ENCODE peak calls at places on chromosome X, in five cellular contexts. One of them, this sample, is unnamed.

GRCh38 chrX:150364347-150365050 is 1.4 kb downstream of the MAMLD1 start:
- DNase-seq in IMR-90: peak; percentile 6
- DNase-seq in mesenchymal stem cell: peak; percentile 38
- DNase-seq in H9: peak; percentile 31
- DNase-seq in neuronal stem cell: no peak
- DNase-seq in this sample: peak; percentile 14

GRCh38 chrX:19670854-19671620 is 155.7 kb upstream of the MAP3K15 start:
- DNase-seq in H9: peak; percentile 27
- DNase-seq in neuronal stem cell: peak; percentile 11
- DNase-seq in mesenchymal stem cell: peak; percentile 87
- DNase-seq in IMR-90: peak; percentile 79
- DNase-seq in this sample: peak; percentile 82

GRCh38 chrX:137565318-137565904 is 516 bp upstream of the ZIC3 start:
- DNase-seq in mesenchymal stem cell: no peak
- DNase-seq in neuronal stem cell: no peak
- DNase-seq in H9: no peak
- DNase-seq in IMR-90: no peak
- DNase-seq in this sample: no peak

GRCh38 chrX:155778844-155779553 is 102.1 kb upstream of the VAMP7 start:
- DNase-seq in H9: no peak
- DNase-seq in neuronal stem cell: no peak
- DNase-seq in IMR-90: no peak
- DNase-seq in mesenchymal stem cell: no peak
- DNase-seq in this sample: no peak

GRCh38 chrX:75151828-75152592 is 4.1 kb downstream of the ABCB7 start:
- DNase-seq in IMR-90: no peak
- DNase-seq in mesenchymal stem cell: no peak
- DNase-seq in H9: no peak
- DNase-seq in neuronal stem cell: no peak
- DNase-seq in this sample: no peak

GRCh38 chrX:154812341-154813101 is 7.2 kb upstream of the MPP1 start:
- DNase-seq in IMR-90: no peak
- DNase-seq in H9: no peak
- DNase-seq in mesenchymal stem cell: no peak
- DNase-seq in neuronal stem cell: no peak
- DNase-seq in this sample: no peak

GRCh38 chrX:111467896-111468295 is 43.5 kb upstream of the SERTM2 start:
- DNase-seq in H9: no peak
- DNase-seq in mesenchymal stem cell: no peak
- DNase-seq in neuronal stem cell: no peak
- DNase-seq in IMR-90: no peak
- DNase-seq in this sample: no peak

GRCh38 chrX:14873676-14874049 is 442 bp downstream of the MOSPD2 start:
- DNase-seq in IMR-90: no peak
- DNase-seq in mesenchymal stem cell: no peak
- DNase-seq in H9: no peak
- DNase-seq in neuronal stem cell: no peak
- DNase-seq in this sample: no peak

GRCh38 chrX:135009057-135009605 is 13.2 kb downstream of the RTL8B start:
- DNase-seq in H9: no peak
- DNase-seq in IMR-90: no peak
- DNase-seq in neuronal stem cell: no peak
- DNase-seq in mesenchymal stem cell: no peak
- DNase-seq in this sample: no peak

GRCh38 chrX:79161655-79162054 is 17.2 kb downstream of the GPR174 start:
- DNase-seq in mesenchymal stem cell: no peak
- DNase-seq in H9: no peak
- DNase-seq in neuronal stem cell: no peak
- DNase-seq in IMR-90: no peak
- DNase-seq in this sample: no peak

GRCh38 chrX:129318375-129318774 is 204.9 kb downstream of the SMARCA1 start:
- DNase-seq in mesenchymal stem cell: peak; percentile 27
- DNase-seq in IMR-90: peak; percentile 35
- DNase-seq in H9: no peak
- DNase-seq in neuronal stem cell: no peak
- DNase-seq in this sample: peak; percentile 15

GRCh38 chrX:108699368-108699767 is 37.0 kb downstream of the IRS4 start:
- DNase-seq in neuronal stem cell: peak; percentile 0
- DNase-seq in H9: no peak
- DNase-seq in mesenchymal stem cell: peak; percentile 30
- DNase-seq in IMR-90: peak; percentile 14
- DNase-seq in this sample: peak; percentile 54

GRCh38 chrX:101564651-101565050 is 14.3 kb downstream of the ARMCX1 start:
- DNase-seq in neuronal stem cell: no peak
- DNase-seq in mesenchymal stem cell: no peak
- DNase-seq in H9: no peak
- DNase-seq in IMR-90: no peak
- DNase-seq in this sample: no peak

GRCh38 chrX:140480765-140481164 is 24.1 kb downstream of the SOX3 start:
- DNase-seq in neuronal stem cell: no peak
- DNase-seq in H9: no peak
- DNase-seq in mesenchymal stem cell: no peak
- DNase-seq in IMR-90: no peak
- DNase-seq in this sample: peak; percentile 15

GRCh38 chrX:144006811-144007210 is 122.9 kb downstream of the UBE2NL start:
- DNase-seq in H9: no peak
- DNase-seq in IMR-90: no peak
- DNase-seq in neuronal stem cell: no peak
- DNase-seq in mesenchymal stem cell: peak; percentile 78
- DNase-seq in this sample: no peak

GRCh38 chrX:95059909-95060308 is 1385.9 kb downstream of the FAM133A start:
- DNase-seq in mesenchymal stem cell: no peak
- DNase-seq in neuronal stem cell: no peak
- DNase-seq in IMR-90: no peak
- DNase-seq in H9: no peak
- DNase-seq in this sample: no peak

GRCh38 chrX:155334486-155335316 is at the start of gene CLIC2:
- DNase-seq in H9: no peak
- DNase-seq in neuronal stem cell: no peak
- DNase-seq in mesenchymal stem cell: peak; percentile 67
- DNase-seq in IMR-90: peak; percentile 79
- DNase-seq in this sample: no peak

GRCh38 chrX:132023117-132023895 is at the start of gene STK26:
- DNase-seq in IMR-90: no peak
- DNase-seq in mesenchymal stem cell: peak; percentile 78
- DNase-seq in neuronal stem cell: peak; percentile 65
- DNase-seq in H9: peak; percentile 82
- DNase-seq in this sample: peak; percentile 91
- H3K9ac ChIP-seq in IMR-90: no peak within 1 kb of the TSS
- H3K9ac ChIP-seq in mesenchymal stem cell: peak within 1 kb of the TSS; percentile 80
- H3K9ac ChIP-seq in neuronal stem cell: peak within 1 kb of the TSS; percentile 91
- H3K9ac ChIP-seq in H9: peak within 1 kb of the TSS; percentile 91
- H3K9ac ChIP-seq in this sample: peak within 1 kb of the TSS; percentile 84

GRCh38 chrX:42274151-42274550 is 350.8 kb upstream of the CASK start:
- DNase-seq in IMR-90: no peak
- DNase-seq in H9: no peak
- DNase-seq in mesenchymal stem cell: no peak
- DNase-seq in neuronal stem cell: no peak
- DNase-seq in this sample: no peak
- H2BK15ac ChIP-seq in IMR-90: no peak overlapping the region
- H2BK15ac ChIP-seq in H9: no peak overlapping the region
- H2BK15ac ChIP-seq in mesenchymal stem cell: no peak overlapping the region
- H2BK15ac ChIP-seq in neuronal stem cell: no peak overlapping the region
- H2BK15ac ChIP-seq in this sample: no peak overlapping the region

GRCh38 chrX:2645563-2645962 is 45.5 kb upstream of the CD99 start:
- DNase-seq in mesenchymal stem cell: no peak
- DNase-seq in neuronal stem cell: no peak
- DNase-seq in H9: no peak
- DNase-seq in IMR-90: no peak
- DNase-seq in this sample: no peak
- H3K9ac ChIP-seq in mesenchymal stem cell: no peak overlapping the region
- H3K9ac ChIP-seq in neuronal stem cell: no peak overlapping the region
- H3K9ac ChIP-seq in H9: no peak overlapping the region
- H3K9ac ChIP-seq in IMR-90: no peak overlapping the region
- H3K9ac ChIP-seq in this sample: no peak overlapping the region

DNA sequence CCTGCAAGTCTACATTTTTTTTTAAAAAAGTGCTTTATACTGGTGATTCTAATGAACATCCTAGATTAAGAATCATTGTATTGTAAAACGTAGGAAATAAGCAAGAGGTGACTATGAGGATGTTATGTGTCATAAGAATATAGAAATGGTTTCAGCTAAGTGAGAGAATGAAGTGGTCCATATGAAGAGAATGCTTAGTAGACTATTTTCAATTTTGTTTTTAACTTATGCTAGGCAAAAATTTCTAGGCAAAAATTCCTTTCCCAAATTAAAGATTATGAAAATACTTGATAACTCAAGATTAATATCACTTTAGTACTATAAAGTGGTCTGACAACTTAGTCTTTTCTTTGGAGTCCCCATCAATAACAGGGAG is 825 bp downstream of the DYNLT3 start:
- DNase-seq in H9: no peak
- DNase-seq in IMR-90: no peak
- DNase-seq in neuronal stem cell: no peak
- DNase-seq in mesenchymal stem cell: no peak
- DNase-seq in this sample: no peak
- H2BK15ac ChIP-seq in H9: no peak overlapping the region
- H2BK15ac ChIP-seq in IMR-90: no peak overlapping the region
- H2BK15ac ChIP-seq in neuronal stem cell: no peak overlapping the region
- H2BK15ac ChIP-seq in mesenchymal stem cell: no peak overlapping the region
- H2BK15ac ChIP-seq in this sample: no peak overlapping the region

GRCh38 chrX:39850209-39850608 is 247.5 kb downstream of the BCOR start:
- DNase-seq in IMR-90: no peak
- DNase-seq in H9: no peak
- DNase-seq in neuronal stem cell: no peak
- DNase-seq in mesenchymal stem cell: no peak
- DNase-seq in this sample: no peak
- H3K9ac ChIP-seq in IMR-90: no peak overlapping the region
- H3K9ac ChIP-seq in H9: no peak overlapping the region
- H3K9ac ChIP-seq in neuronal stem cell: no peak overlapping the region
- H3K9ac ChIP-seq in mesenchymal stem cell: no peak overlapping the region
- H3K9ac ChIP-seq in this sample: no peak overlapping the region

GRCh38 chrX:26347171-26347570 is 131.2 kb downstream of the MAGEB5 start:
- DNase-seq in mesenchymal stem cell: no peak
- DNase-seq in IMR-90: no peak
- DNase-seq in neuronal stem cell: no peak
- DNase-seq in H9: no peak
- DNase-seq in this sample: no peak
- H2BK15ac ChIP-seq in mesenchymal stem cell: no peak overlapping the region
- H2BK15ac ChIP-seq in IMR-90: no peak overlapping the region
- H2BK15ac ChIP-seq in neuronal stem cell: no peak overlapping the region
- H2BK15ac ChIP-seq in H9: no peak overlapping the region
- H2BK15ac ChIP-seq in this sample: no peak overlapping the region

GRCh38 chrX:23901065-23901464 is 6.7 kb downstream of the APOO start:
- DNase-seq in IMR-90: peak; percentile 84
- DNase-seq in mesenchymal stem cell: peak; percentile 87
- DNase-seq in neuronal stem cell: no peak
- DNase-seq in H9: no peak
- DNase-seq in this sample: peak; percentile 47

GRCh38 chrX:23902419-23902818 is 5.3 kb downstream of the APOO start:
- DNase-seq in neuronal stem cell: no peak
- DNase-seq in H9: no peak
- DNase-seq in mesenchymal stem cell: peak; percentile 65
- DNase-seq in IMR-90: peak; percentile 73
- DNase-seq in this sample: peak; percentile 46

GRCh38 chrX:23901805-23902204 is 5.9 kb downstream of the APOO start:
- DNase-seq in neuronal stem cell: peak; percentile 26
- DNase-seq in IMR-90: peak; percentile 77
- DNase-seq in H9: peak; percentile 40
- DNase-seq in mesenchymal stem cell: peak; percentile 84
- DNase-seq in this sample: peak; percentile 81

GRCh38 chrX:23898412-23898959 is 9.3 kb downstream of the APOO start:
- DNase-seq in neuronal stem cell: no peak
- DNase-seq in IMR-90: peak; percentile 64
- DNase-seq in H9: no peak
- DNase-seq in mesenchymal stem cell: peak; percentile 71
- DNase-seq in this sample: no peak

GRCh38 chrX:23900220-23900797 is 7.4 kb downstream of the APOO start:
- DNase-seq in H9: no peak
- DNase-seq in neuronal stem cell: no peak
- DNase-seq in mesenchymal stem cell: peak; percentile 65
- DNase-seq in IMR-90: no peak
- DNase-seq in this sample: peak; percentile 71
- H3K9ac ChIP-seq in H9: no peak overlapping the region
- H3K9ac ChIP-seq in neuronal stem cell: no peak overlapping the region
- H3K9ac ChIP-seq in mesenchymal stem cell: peak overlapping the region; percentile 78
- H3K9ac ChIP-seq in IMR-90: no peak overlapping the region
- H3K9ac ChIP-seq in this sample: no peak overlapping the region

GRCh38 chrX:47619486-47620302 is at the start of gene SYN1:
- DNase-seq in neuronal stem cell: peak; percentile 79
- DNase-seq in H9: peak; percentile 79
- DNase-seq in IMR-90: peak; percentile 74
- DNase-seq in mesenchymal stem cell: peak; percentile 71
- DNase-seq in this sample: peak; percentile 82
- H2BK15ac ChIP-seq in neuronal stem cell: no peak within 1 kb of the TSS
- H2BK15ac ChIP-seq in H9: no peak within 1 kb of the TSS
- H2BK15ac ChIP-seq in IMR-90: no peak within 1 kb of the TSS
- H2BK15ac ChIP-seq in mesenchymal stem cell: no peak within 1 kb of the TSS
- H2BK15ac ChIP-seq in this sample: no peak within 1 kb of the TSS

GRCh38 chrX:110315541-110315940 is 2.3 kb downstream of the AMMECR1 start:
- DNase-seq in mesenchymal stem cell: no peak
- DNase-seq in neuronal stem cell: no peak
- DNase-seq in IMR-90: no peak
- DNase-seq in H9: no peak
- DNase-seq in this sample: no peak
- H3K9ac ChIP-seq in mesenchymal stem cell: peak overlapping the region; percentile 94
- H3K9ac ChIP-seq in neuronal stem cell: no peak overlapping the region
- H3K9ac ChIP-seq in IMR-90: peak overlapping the region; percentile 1
- H3K9ac ChIP-seq in H9: no peak overlapping the region
- H3K9ac ChIP-seq in this sample: no peak overlapping the region

DNA sequence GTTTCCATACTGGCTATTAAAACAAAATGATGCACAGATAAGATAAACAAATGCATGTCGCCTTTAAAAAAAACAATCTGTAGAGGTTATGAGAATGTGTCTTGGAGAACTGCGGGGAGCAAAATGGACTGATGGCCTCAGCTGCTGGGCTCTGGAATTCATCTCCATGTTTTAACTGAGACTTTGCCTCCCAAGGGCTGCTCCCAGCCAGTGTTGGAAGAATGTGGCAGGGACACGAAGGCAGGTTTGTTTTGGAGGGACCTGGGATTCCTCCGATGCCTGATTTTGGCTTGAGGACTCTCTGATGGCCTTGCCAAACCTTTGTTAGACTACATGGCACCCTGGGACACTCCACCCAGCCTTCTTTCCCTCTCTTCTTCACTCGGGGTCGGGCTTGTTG is 83.5 kb upstream of the AP1S2 start:
- DNase-seq in neuronal stem cell: no peak
- DNase-seq in mesenchymal stem cell: no peak
- DNase-seq in IMR-90: no peak
- DNase-seq in H9: no peak
- DNase-seq in this sample: no peak
- H2BK15ac ChIP-seq in neuronal stem cell: no peak overlapping the region
- H2BK15ac ChIP-seq in mesenchymal stem cell: no peak overlapping the region
- H2BK15ac ChIP-seq in IMR-90: no peak overlapping the region
- H2BK15ac ChIP-seq in H9: no peak overlapping the region
- H2BK15ac ChIP-seq in this sample: no peak overlapping the region